ENCODE peak calls at places on chromosomes 7 and 10, in ten cellular contexts. G, X, N, L, M, V, J, A, Y and Z are unnamed samples.

GRCh38 chr7:115211171-115211570 is 289.3 kb downstream of the MDFIC start:
- DNase-seq in N (no peak), L (no peak), A (no peak), Y (no peak), J (no peak), M (no peak), X (no peak), G (no peak), V (no peak), Z (no peak)

GRCh38 chr10:22550732-22551131 is 163.6 kb downstream of the PIP4K2A start:
- DNase-seq in V (peak; percentile 27), G (peak; percentile 34), Y (peak; percentile 71), A (peak; percentile 33), L (peak; percentile 59), X (peak; percentile 54), M (peak; percentile 20), N (peak; percentile 56), J (peak; percentile 61), Z (peak; percentile 38)

GRCh38 chr10:88042162-88043100 is 179.0 kb downstream of the PTEN start:
- DNase-seq in A (no peak), N (no peak), M (no peak), Y (no peak), V (peak; percentile 87), L (peak; percentile 46), X (no peak), G (peak; percentile 49), J (no peak), Z (no peak)

GRCh38 chr10:11823122-11823988 is at the start of gene PROSER2:
- DNase-seq in V (peak; percentile 64), L (peak; percentile 78), G (peak; percentile 62), N (no peak), M (no peak), Y (peak; percentile 65), X (peak; percentile 67), A (no peak), J (peak; percentile 66), Z (no peak)

GRCh38 chr10:79189853-79190435 is 121.2 kb downstream of the ZMIZ1 start:
- DNase-seq in A (no peak), N (no peak), G (no peak), X (no peak), L (no peak), Y (no peak), M (no peak), V (peak; percentile 76), J (no peak), Z (no peak)

GRCh38 chr7:76261935-76262334 is 40.5 kb upstream of the HSPB1 start:
- DNase-seq in L (no peak), V (no peak), N (no peak), A (no peak), X (no peak), M (no peak), G (no peak), J (no peak), Y (no peak), Z (no peak)

GRCh38 chr7:81051811-81052413 is 133.1 kb upstream of the SEMA3C start:
- DNase-seq in M (no peak), J (no peak), V (no peak), Y (no peak), L (no peak), X (no peak), N (no peak), G (no peak), A (no peak), Z (no peak)

GRCh38 chr10:26269754-26270153 is 53.2 kb downstream of the GAD2 start:
- DNase-seq in J (no peak), N (peak; percentile 11), V (peak; percentile 19), M (no peak), L (peak; percentile 62), A (no peak), X (peak; percentile 50), Y (no peak), G (no peak), Z (no peak)

GRCh38 chr7:22551768-22552513 is 52.0 kb upstream of the STEAP1B start:
- DNase-seq in A (no peak), N (no peak), Y (no peak), G (no peak), X (no peak), L (no peak), V (no peak), J (no peak), M (no peak), Z (no peak)

GRCh38 chr7:39609462-39610149 is 13.8 kb upstream of the RALA start:
- DNase-seq in V (no peak), A (no peak), J (peak; percentile 75), M (no peak), N (no peak), G (no peak), Y (no peak), L (peak; percentile 24), X (no peak), Z (no peak)

GRCh38 chr7:72308986-72309385 is 103.2 kb downstream of the CALN1 start:
- DNase-seq in Y (no peak), L (no peak), V (no peak), M (no peak), G (no peak), A (no peak), N (no peak), X (no peak), J (no peak), Z (no peak)

GRCh38 chr10:70119623-70120022 is 13.0 kb downstream of the AIFM2 start:
- DNase-seq in X (no peak), A (no peak), V (no peak), J (no peak), L (no peak), Y (no peak), N (no peak), M (no peak), G (no peak), Z (no peak)

GRCh38 chr10:88657901-88658300 is 6.3 kb upstream of the LIPF start:
- DNase-seq in A (no peak), Y (no peak), V (no peak), L (no peak), M (no peak), G (no peak), J (no peak), N (no peak), X (no peak), Z (no peak)

GRCh38 chr7:33243319-33243881 is 114.0 kb downstream of the BBS9 start:
- DNase-seq in Y (no peak), A (no peak), L (peak; percentile 67), J (no peak), N (peak; percentile 66), X (peak; percentile 69), G (no peak), V (peak; percentile 55), M (no peak), Z (no peak)

GRCh38 chr7:47683485-47683898 is 101.6 kb upstream of the TNS3 start:
- DNase-seq in M (no peak), J (no peak), V (no peak), A (no peak), N (no peak), Y (no peak), L (peak; percentile 52), X (no peak), G (no peak), Z (no peak)

GRCh38 chr7:20993693-20994092 is 207.0 kb upstream of the SP8 start:
- DNase-seq in J (no peak), M (no peak), N (no peak), G (no peak), X (no peak), A (no peak), Y (no peak), L (no peak), V (no peak), Z (no peak)

GRCh38 chr7:38070718-38071117 is 107.3 kb upstream of the STARD3NL start:
- DNase-seq in A (no peak), M (no peak), G (peak; percentile 35), J (no peak), X (peak; percentile 48), Y (no peak), N (peak; percentile 11), V (no peak), L (peak; percentile 59), Z (no peak)

GRCh38 chr7:151131284-151131621 is 36.2 kb downstream of the GBX1 start:
- DNase-seq in Y (no peak), L (no peak), N (no peak), M (no peak), J (no peak), V (no peak), X (no peak), G (no peak), A (no peak), Z (no peak)

GRCh38 chr10:125605167-125605566 is 77.8 kb downstream of the TEX36 start:
- DNase-seq in A (no peak), J (no peak), X (no peak), N (no peak), L (no peak), Y (no peak), V (no peak), M (no peak), G (no peak), Z (no peak)

GRCh38 chr10:114653926-114654325 is 4.1 kb downstream of the ABLIM1 start:
- DNase-seq in M (no peak), X (no peak), L (no peak), J (no peak), N (no peak), G (no peak), Y (no peak), V (no peak), A (no peak), Z (no peak)